ENCODE peak calls at places on chromosomes 4 and X, in six cellular contexts. T is IMR-90, G is heart left ventricle, Z is ovary, W is suprapubic skin, M is astrocyte. H is an unnamed sample.

GRCh38 chr4:76620723-76621463 is 185.9 kb downstream of the SHROOM3 start:
- DNase-seq in Z (no peak), G (no peak), T (no peak), W (no peak), M (no peak), H (no peak)

GRCh38 chr4:33961751-33962150 is 2282.6 kb downstream of the ARAP2 start:
- DNase-seq in M (peak; percentile 45), T (peak; percentile 1), W (no peak), G (no peak), Z (no peak), H (no peak)

GRCh38 chrX:1466971-1467561 is 14.4 kb upstream of the ASMTL start:
- DNase-seq in M (no peak), Z (no peak), T (no peak), W (peak; percentile 75), G (peak; percentile 8), H (peak; percentile 38)

GRCh38 chr4:67704843-67705242 is 3.9 kb upstream of the UBA6 start:
- DNase-seq in Z (no peak), M (no peak), T (no peak), G (no peak), W (no peak), H (no peak)

GRCh38 chr4:124199185-124199584 is 513.3 kb downstream of the ANKRD50 start:
- DNase-seq in W (no peak), G (no peak), Z (no peak), T (no peak), M (no peak), H (no peak)

GRCh38 chr4:124737619-124738018 is 25.1 kb upstream of the ANKRD50 start:
- DNase-seq in G (no peak), T (no peak), W (no peak), M (no peak), Z (no peak), H (no peak)

GRCh38 chr4:143207555-143207954 is 22.8 kb downstream of the USP38 start:
- DNase-seq in M (no peak), G (no peak), Z (no peak), T (peak; percentile 50), W (no peak), H (no peak)

GRCh38 chr4:7680106-7680505 is 245.4 kb upstream of the PSAPL1 start:
- DNase-seq in G (no peak), W (no peak), T (no peak), M (no peak), Z (no peak), H (no peak)

GRCh38 chrX:69988955-69989394 is 60.8 kb downstream of the AWAT2 start:
- DNase-seq in T (no peak), W (no peak), Z (no peak), G (no peak), M (no peak), H (no peak)

GRCh38 chr4:144578681-144579080 is 67.3 kb upstream of the HHIP start:
- DNase-seq in M (peak; percentile 53), T (peak; percentile 35), Z (no peak), W (no peak), G (no peak), H (no peak)

GRCh38 chrX:119228506-119229290 is 7.4 kb upstream of the PGRMC1 start:
- DNase-seq in G (no peak), T (peak; percentile 88), M (peak; percentile 90), W (no peak), Z (no peak), H (no peak)

GRCh38 chrX:9342581-9343051 is 122.2 kb upstream of the TBL1X start:
- DNase-seq in M (peak; percentile 71), G (peak; percentile 84), W (peak; percentile 80), Z (peak; percentile 88), T (peak; percentile 80), H (peak; percentile 84)

GRCh38 chr4:157048248-157048647 is 27.7 kb upstream of the GLRB start:
- DNase-seq in M (peak; percentile 78), T (peak; percentile 88), W (peak; percentile 80), G (no peak), Z (no peak), H (no peak)

GRCh38 chr4:1239141-1239948 is 9.6 kb downstream of the CTBP1 start:
- DNase-seq in Z (peak; percentile 21), T (no peak), W (peak; percentile 69), G (no peak), M (no peak), H (peak; percentile 56)

DNA sequence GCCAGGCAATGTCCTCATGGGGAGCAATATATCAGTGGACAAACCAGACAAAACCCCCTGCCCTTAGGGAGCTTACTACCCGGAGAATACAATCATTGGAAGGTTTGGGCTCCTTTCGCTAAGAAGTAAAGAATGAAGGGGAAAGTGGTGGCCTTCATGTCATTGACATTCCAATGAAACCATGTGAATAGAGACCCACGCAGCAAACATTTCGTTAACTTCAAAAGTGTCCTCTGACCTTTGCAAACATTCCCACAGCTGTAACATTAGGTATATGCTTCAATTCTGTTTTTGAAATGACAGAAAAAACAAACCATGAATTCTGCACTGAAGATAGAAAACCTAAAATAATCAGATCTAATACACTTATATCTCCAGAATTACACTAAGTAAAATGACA is 7.0 kb downstream of the ATP8A1 start:
- DNase-seq in T (no peak), G (no peak), W (no peak), Z (no peak), M (no peak), H (no peak)
- H3K4me3 ChIP-seq in T (no peak overlapping the region), G (no peak overlapping the region), W (no peak overlapping the region), Z (no peak overlapping the region), M (no peak overlapping the region), H (no peak overlapping the region)

GRCh38 chr4:86493460-86493859 is 100.7 kb upstream of the PTPN13 start:
- DNase-seq in Z (no peak), W (no peak), G (no peak), M (peak; percentile 16), T (peak; percentile 36), H (no peak)
- H3K27ac ChIP-seq in Z (no peak overlapping the region), W (no peak overlapping the region), G (no peak overlapping the region), M (no peak overlapping the region), T (no peak overlapping the region), H (no peak overlapping the region)

DNA sequence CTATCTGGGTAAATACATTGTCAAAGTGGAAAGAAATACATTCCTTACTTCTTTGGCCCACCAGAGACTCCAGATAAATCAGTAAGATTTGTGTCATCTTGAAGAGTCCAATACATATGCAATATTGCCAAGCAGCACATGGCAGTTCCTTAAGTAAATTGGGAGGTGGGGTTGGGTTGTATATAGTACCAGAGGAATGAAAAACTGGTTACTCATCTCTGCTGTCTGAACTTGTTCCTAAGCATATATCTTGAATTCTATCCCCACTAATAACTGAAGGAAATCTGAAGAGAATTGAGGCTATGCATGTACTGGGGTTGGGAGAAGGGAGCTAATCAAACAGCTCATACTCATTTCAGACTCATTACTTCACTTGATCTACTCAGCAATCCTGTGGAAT is 14.8 kb downstream of the TCEAL8 start:
- DNase-seq in Z (no peak), W (no peak), M (no peak), T (no peak), G (no peak), H (no peak)
- TF ChIP-seq CTCF in Z (no peak), W (no peak), M (no peak), T (no peak), G (no peak), H (no peak)

DNA sequence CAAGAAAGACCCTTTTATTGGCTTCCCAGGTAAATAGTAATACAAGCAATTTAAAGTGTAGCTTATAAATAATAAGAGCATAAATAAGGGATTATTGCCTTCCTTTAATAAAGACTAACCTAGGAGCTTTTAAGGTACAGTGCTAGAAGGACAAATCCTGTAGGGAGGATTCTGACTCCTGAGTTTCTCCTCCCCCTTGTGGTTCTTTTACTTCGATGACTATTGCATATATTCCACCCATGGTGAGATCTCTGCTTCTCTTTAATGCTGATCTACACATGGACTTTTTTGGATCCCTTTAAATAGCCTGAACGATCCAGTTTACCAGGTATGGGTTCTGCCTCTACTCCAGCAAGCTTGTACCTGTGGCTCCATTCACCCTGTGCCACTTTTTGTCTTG is 2.5 kb downstream of the GALNT7 start:
- DNase-seq in M (no peak), Z (no peak), T (peak; percentile 52), G (no peak), W (no peak), H (no peak)
- H3K4me3 ChIP-seq in M (no peak overlapping the region), Z (no peak overlapping the region), T (no peak overlapping the region), G (no peak overlapping the region), W (no peak overlapping the region), H (no peak overlapping the region)

DNA sequence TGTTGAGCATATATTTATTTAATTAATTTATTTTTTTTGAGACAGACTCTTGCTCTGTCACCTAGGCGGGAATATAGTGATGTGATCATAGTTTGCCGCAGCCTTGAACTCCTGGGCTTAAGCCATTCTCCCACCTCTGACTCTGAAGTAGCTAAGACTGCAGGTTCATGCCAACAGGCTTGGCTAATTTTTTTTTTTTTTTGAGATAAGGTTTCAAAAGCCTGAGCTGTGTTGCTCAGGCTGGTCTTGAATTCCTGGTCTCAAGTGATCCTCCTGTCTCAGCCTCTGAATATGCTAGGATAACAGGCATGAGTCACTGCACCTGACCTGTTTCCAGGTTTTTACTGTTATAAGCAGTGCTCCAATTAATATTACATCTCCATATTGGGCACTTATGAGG is 4.8 kb downstream of the ADD1 start:
- DNase-seq in Z (no peak), T (peak; percentile 28), W (no peak), M (peak; percentile 40), G (no peak), H (no peak)
- H3K27ac ChIP-seq in Z (peak overlapping the region; percentile 32), T (no peak overlapping the region), W (no peak overlapping the region), M (no peak overlapping the region), G (no peak overlapping the region), H (no peak overlapping the region)

DNA sequence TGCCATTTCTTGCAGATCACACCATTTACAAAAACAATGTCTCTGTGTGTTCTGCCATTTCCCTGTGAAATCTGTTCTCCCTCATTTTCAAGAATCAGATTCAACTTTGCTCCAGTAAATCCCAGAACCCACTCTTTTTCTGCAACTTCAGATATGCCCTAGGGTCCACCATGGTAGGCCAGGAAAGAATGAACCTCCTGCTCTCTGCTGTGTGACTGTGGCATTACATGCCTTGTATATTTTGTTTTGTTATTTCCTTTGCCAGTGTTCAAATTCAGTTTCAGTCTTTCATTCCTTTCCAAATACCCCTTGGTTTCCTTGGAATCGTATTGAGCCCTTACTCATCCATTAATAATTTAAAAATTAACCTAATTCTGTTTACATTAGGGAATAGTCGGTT is 290.2 kb upstream of the VCX start:
- DNase-seq in G (no peak), T (no peak), Z (no peak), W (no peak), M (no peak), H (no peak)
- TF ChIP-seq CTCF in G (no peak), T (no peak), Z (no peak), W (no peak), M (no peak), H (no peak)

GRCh38 chr4:185510803-185511202 is 24.5 kb downstream of the PDLIM3 start:
- DNase-seq in M (no peak), T (no peak), G (no peak), Z (no peak), W (no peak), H (no peak)
- H3K4me3 ChIP-seq in M (no peak overlapping the region), T (no peak overlapping the region), G (no peak overlapping the region), Z (no peak overlapping the region), W (no peak overlapping the region), H (no peak overlapping the region)

GRCh38 chr4:25904748-25905082 is 9.3 kb upstream of the SMIM20 start:
- DNase-seq in G (no peak), T (no peak), M (no peak), W (no peak), Z (no peak), H (no peak)
- H3K27ac ChIP-seq in G (no peak overlapping the region), T (no peak overlapping the region), M (no peak overlapping the region), W (no peak overlapping the region), Z (no peak overlapping the region), H (no peak overlapping the region)

H was measured in upper lobe of right lung.